ENCODE peak calls at places on chromosomes 5 and 9, in five cellular contexts. J is AG08396, U is left colon, D is choroid plexus epithelial cell, M is RWPE1. O is an unnamed sample.

GRCh38 chr5:53407373-53407772 is 73.1 kb upstream of the FST start:
- DNase-seq in J (no peak), D (peak), U (no peak), M (peak), O (no peak)

GRCh38 chr5:71938886-71939285 is 168.4 kb upstream of the MAP1B start:
- DNase-seq in D (peak), M (peak), U (peak), J (no peak), O (peak)

GRCh38 chr5:43410414-43410813 is 1.8 kb downstream of the CCL28 start:
- DNase-seq in D (no peak), U (no peak), M (no peak), J (no peak), O (no peak)

GRCh38 chr5:62029303-62029702 is 276.7 kb upstream of the KIF2A start:
- DNase-seq in M (peak), U (no peak), D (peak), J (no peak), O (no peak)

GRCh38 chr9:110443146-110443877 is 105.6 kb upstream of the TXNDC8 start:
- DNase-seq in D (peak), M (peak), J (peak), U (no peak), O (no peak)

GRCh38 chr5:147822686-147823491 is 8.6 kb downstream of the SPINK1 start:
- DNase-seq in M (peak), U (no peak), D (peak), J (peak), O (peak)

GRCh38 chr9:5756633-5757032 is 76.3 kb downstream of the ERMP1 start:
- DNase-seq in M (no peak), D (peak), J (no peak), U (no peak), O (no peak)

GRCh38 chr5:2894347-2895135 is 143.1 kb upstream of the IRX2 start:
- DNase-seq in D (no peak), U (no peak), J (no peak), M (no peak), O (peak)

GRCh38 chr9:4393806-4394523 is 94.1 kb upstream of the GLIS3 start:
- DNase-seq in U (no peak), M (no peak), J (no peak), D (no peak), O (no peak)

GRCh38 chr9:71506821-71507220 is 261.5 kb downstream of the CEMIP2 start:
- DNase-seq in M (peak), J (no peak), D (peak), U (peak), O (no peak)

GRCh38 chr5:149151717-149152116 is 10.4 kb downstream of the ABLIM3 start:
- DNase-seq in M (no peak), U (no peak), D (no peak), J (no peak), O (no peak)

GRCh38 chr9:92763721-92764380 is 782 bp downstream of the BICD2 start:
- DNase-seq in M (peak), J (peak), U (no peak), D (no peak), O (peak)

GRCh38 chr9:112819635-112820496 is 69.3 kb downstream of the SNX30 start:
- DNase-seq in U (no peak), M (peak), D (peak), J (peak), O (peak)

GRCh38 chr5:123474238-123474637 is 37.7 kb upstream of the CSNK1G3 start:
- DNase-seq in D (no peak), U (no peak), J (no peak), M (no peak), O (no peak)

GRCh38 chr5:160929343-160929742 is 77.3 kb upstream of the ATP10B start:
- DNase-seq in U (peak), M (no peak), J (no peak), D (no peak), O (no peak)

GRCh38 chr5:157740211-157740610 is 3.3 kb upstream of the LSM11 start:
- DNase-seq in M (peak), U (no peak), J (peak), D (peak), O (peak)

GRCh38 chr5:128111818-128112448 is 28.4 kb downstream of the SLC12A2 start:
- DNase-seq in U (no peak), D (peak), J (peak), M (peak), O (no peak)

GRCh38 chr9:122031806-122032205 is 61.3 kb downstream of the TTLL11 start:
- DNase-seq in D (no peak), U (no peak), J (no peak), M (no peak), O (no peak)

GRCh38 chr5:142621227-142621626 is 64.7 kb downstream of the FGF1 start:
- DNase-seq in D (peak), U (no peak), J (peak), M (peak), O (no peak)

GRCh38 chr5:138226917-138227316 is 13.8 kb upstream of the CDC23 start:
- DNase-seq in M (no peak), U (no peak), D (no peak), J (no peak), O (no peak)

GRCh38 chr9:13570521-13570974 is 291.1 kb upstream of the MPDZ start:
- DNase-seq in D (no peak), J (no peak), U (no peak), M (no peak), O (no peak)

GRCh38 chr9:77502568-77502967 is 145.6 kb downstream of the GNA14 start:
- DNase-seq in M (no peak), J (no peak), U (no peak), D (peak), O (no peak)

GRCh38 chr5:59174248-59174844 is 591.5 kb downstream of the RAB3C start:
- DNase-seq in M (peak), J (peak), U (no peak), D (peak), O (no peak)

GRCh38 chr5:140205216-140205615 is 30.2 kb downstream of the CYSTM1 start:
- DNase-seq in D (no peak), U (no peak), J (no peak), M (no peak), O (no peak)

GRCh38 chr5:57937025-57937424 is 454.4 kb upstream of the ACTBL2 start:
- DNase-seq in D (peak), M (no peak), U (no peak), J (peak), O (no peak)

GRCh38 chr9:131704195-131704983 is 35.5 kb downstream of the RAPGEF1 start:
- DNase-seq in J (no peak), M (peak), D (no peak), U (no peak), O (no peak)

GRCh38 chr5:80399553-80400239 is 8.2 kb upstream of the ZFYVE16 start:
- DNase-seq in U (no peak), D (peak), J (peak), M (peak), O (no peak)

GRCh38 chr9:34331191-34331590 is 1.8 kb downstream of the NUDT2 start:
- DNase-seq in J (no peak), D (no peak), M (no peak), U (no peak), O (no peak)

GRCh38 chr5:136202800-136203199 is 9.8 kb upstream of the SMIM32 start:
- DNase-seq in U (no peak), J (no peak), D (no peak), M (no peak), O (peak)

GRCh38 chr9:124694394-124695279 is 76.5 kb downstream of the NR6A1 start:
- DNase-seq in J (no peak), M (no peak), D (peak), U (no peak), O (no peak)

GRCh38 chr5:87899109-87900100 is 369.2 kb downstream of the TMEM161B start:
- DNase-seq in D (peak), M (no peak), U (no peak), J (no peak), O (no peak)

GRCh38 chr5:75055727-75056144 is 3.4 kb upstream of the GCNT4 start:
- DNase-seq in U (no peak), D (peak), M (no peak), J (peak), O (peak)

GRCh38 chr9:101848485-101848919 is 110.1 kb upstream of the GRIN3A start:
- DNase-seq in U (peak), D (peak), J (no peak), M (peak), O (no peak)

GRCh38 chr5:1443145-1443543 is 2.1 kb downstream of the SLC6A3 start:
- DNase-seq in J (no peak), D (no peak), M (no peak), U (no peak), O (no peak)

GRCh38 chr5:40866844-40867243 is 25.7 kb downstream of the CARD6 start:
- DNase-seq in D (no peak), M (no peak), U (no peak), J (no peak), O (no peak)

GRCh38 chr5:159912033-159912800 is 4.1 kb upstream of the ADRA1B start:
- DNase-seq in D (peak), U (no peak), J (peak), M (no peak), O (no peak)

GRCh38 chr9:72858089-72858912 is 94.6 kb downstream of the ALDH1A1 start:
- DNase-seq in M (no peak), J (peak), D (peak), U (peak), O (no peak)

GRCh38 chr5:124655211-124655880 is 91.1 kb downstream of the ZNF608 start:
- DNase-seq in J (no peak), D (peak), U (no peak), M (peak), O (no peak)

O was measured in H9.